ENCODE peak calls at places on chromosome 3, in nine cellular contexts. F is A549, U is K562, R is choroid plexus epithelial cell, S is mucosa of descending colon, Y is foreskin fibroblast, Q is GM10248, X is neural crest cell, J is uterus. T is an unnamed sample.

GRCh38 chr3:182911782-182912111 is 68.6 kb downstream of the DCUN1D1 start:
- DNase-seq in S (no peak), J (no peak), U (no peak), R (no peak), X (no peak), Q (no peak), F (no peak), Y (no peak), T (no peak)

GRCh38 chr3:160001850-160002623 is 13.4 kb downstream of the IL12A start:
- DNase-seq in Q (no peak), S (no peak), F (no peak), X (no peak), J (no peak), U (no peak), R (no peak), Y (no peak), T (no peak)

GRCh38 chr3:52021869-52022268 is 26.2 kb upstream of the RPL29 start:
- DNase-seq in Q (no peak), S (no peak), J (peak), F (no peak), U (peak), Y (no peak), X (no peak), R (no peak), T (peak)

GRCh38 chr3:15647629-15648167 is 46.2 kb downstream of the BTD start:
- DNase-seq in F (no peak), J (no peak), U (no peak), S (peak), R (peak), X (no peak), Y (peak), Q (peak), T (no peak)

GRCh38 chr3:154718058-154718457 is 288.1 kb upstream of the GPR149 start:
- DNase-seq in Q (no peak), J (no peak), X (no peak), U (no peak), Y (no peak), R (no peak), S (no peak), F (no peak), T (no peak)

GRCh38 chr3:173128633-173129032 is 12.4 kb downstream of the SPATA16 start:
- DNase-seq in J (no peak), R (no peak), X (no peak), Y (no peak), Q (no peak), U (no peak), F (no peak), S (no peak), T (no peak)

GRCh38 chr3:113698891-113699465 is 2.5 kb upstream of the USF3 start:
- DNase-seq in J (peak), U (peak), Y (peak), Q (peak), S (peak), F (no peak), X (no peak), R (peak), T (no peak)

GRCh38 chr3:172320468-172320867 is 127.8 kb downstream of the GHSR start:
- DNase-seq in S (no peak), J (no peak), R (no peak), Q (no peak), F (no peak), Y (no peak), U (no peak), X (no peak), T (no peak)

GRCh38 chr3:17204049-17204650 is 319.4 kb downstream of the PLCL2 start:
- DNase-seq in R (no peak), J (no peak), X (no peak), Q (no peak), Y (no peak), U (no peak), S (no peak), F (no peak), T (no peak)

GRCh38 chr3:97970929-97971460 is 1.2 kb downstream of the RIOX2 start:
- DNase-seq in Q (no peak), F (no peak), U (no peak), R (no peak), X (no peak), Y (no peak), S (no peak), J (no peak), T (no peak)

GRCh38 chr3:123394391-123395022 is 54.4 kb downstream of the ADCY5 start:
- DNase-seq in Q (no peak), R (no peak), J (no peak), Y (no peak), F (no peak), U (no peak), X (no peak), S (no peak), T (peak)

GRCh38 chr3:61617041-61617440 is 55.7 kb downstream of the PTPRG start:
- DNase-seq in J (no peak), F (no peak), Q (no peak), Y (peak), R (no peak), S (no peak), U (no peak), X (no peak), T (no peak)

GRCh38 chr3:175003590-175003989 is 144.5 kb downstream of the NAALADL2 start:
- DNase-seq in Q (no peak), U (no peak), F (no peak), S (no peak), R (no peak), X (no peak), J (no peak), Y (no peak), T (no peak)

GRCh38 chr3:122946185-122946584 is 81.4 kb downstream of the SEMA5B start:
- DNase-seq in U (no peak), Y (no peak), X (no peak), Q (no peak), F (no peak), S (no peak), J (no peak), R (no peak), T (no peak)

GRCh38 chr3:171982829-171983228 is 56.5 kb upstream of the FNDC3B start:
- DNase-seq in S (no peak), F (no peak), X (no peak), Y (peak), R (peak), U (no peak), J (no peak), Q (no peak), T (no peak)

GRCh38 chr3:101779808-101780366 is 876 bp downstream of the NXPE3 start:
- DNase-seq in U (peak), Y (peak), S (no peak), R (no peak), F (no peak), Q (no peak), J (no peak), X (no peak), T (no peak)

GRCh38 chr3:43379343-43379742 is 93.0 kb downstream of the SNRK start:
- DNase-seq in Y (peak), X (no peak), F (no peak), J (peak), S (no peak), R (peak), Q (no peak), U (no peak), T (no peak)

GRCh38 chr3:31636063-31636462 is 103.3 kb downstream of the STT3B start:
- DNase-seq in U (no peak), X (no peak), Y (peak), S (no peak), R (no peak), Q (no peak), F (no peak), J (no peak), T (no peak)

GRCh38 chr3:66098436-66098835 is 59.7 kb upstream of the MAGI1 start:
- DNase-seq in Q (no peak), X (no peak), J (no peak), Y (peak), R (peak), F (no peak), U (no peak), S (no peak), T (no peak)

GRCh38 chr3:109927161-109927560 is 589.8 kb upstream of the DPPA4 start:
- DNase-seq in Q (no peak), U (no peak), R (peak), Y (peak), J (no peak), X (no peak), S (no peak), F (peak), T (no peak)

GRCh38 chr3:123031051-123031450 is 3.5 kb upstream of the SEMA5B start:
- DNase-seq in J (no peak), S (no peak), U (no peak), F (no peak), Y (no peak), X (no peak), R (no peak), Q (no peak), T (no peak)

GRCh38 chr3:23239181-23240068 is 36.3 kb downstream of the UBE2E2 start:
- DNase-seq in S (no peak), F (no peak), R (no peak), X (no peak), Q (no peak), U (no peak), J (no peak), Y (no peak), T (no peak)

GRCh38 chr3:129974451-129975331 is at the start of gene TRH:
- DNase-seq in Q (no peak), J (no peak), F (no peak), X (peak), U (no peak), R (peak), Y (peak), S (no peak), T (no peak)

GRCh38 chr3:46997453-46998091 is 18.1 kb downstream of the NBEAL2 start:
- DNase-seq in U (no peak), Y (no peak), R (no peak), F (no peak), X (no peak), Q (no peak), J (no peak), S (no peak), T (peak)

GRCh38 chr3:31232049-31233040 is 300.4 kb upstream of the STT3B start:
- DNase-seq in S (no peak), J (no peak), F (no peak), X (no peak), U (no peak), Q (peak), R (no peak), Y (peak), T (no peak)

GRCh38 chr3:71984843-71985594 is 200.1 kb upstream of the PROK2 start:
- DNase-seq in X (no peak), Q (peak), S (no peak), R (no peak), F (no peak), U (no peak), J (no peak), Y (no peak), T (no peak)

GRCh38 chr3:47634996-47635395 is 56.3 kb upstream of the CSPG5 start:
- DNase-seq in F (no peak), R (no peak), Y (no peak), U (no peak), J (no peak), X (no peak), Q (no peak), S (no peak), T (no peak)

GRCh38 chr3:108673988-108674661 is 83.1 kb downstream of the RETNLB start:
- DNase-seq in U (no peak), X (no peak), J (no peak), Q (no peak), F (no peak), R (no peak), S (no peak), Y (no peak), T (no peak)

GRCh38 chr3:30313840-30314239 is 292.6 kb upstream of the TGFBR2 start:
- DNase-seq in F (no peak), U (no peak), J (no peak), R (no peak), Y (no peak), Q (no peak), S (no peak), X (no peak), T (no peak)

GRCh38 chr3:50412355-50412754 is 53.0 kb upstream of the TMEM115 start:
- DNase-seq in U (no peak), Q (no peak), J (no peak), F (no peak), Y (no peak), R (no peak), S (no peak), X (no peak), T (no peak)

GRCh38 chr3:125587039-125587664 is 8.1 kb downstream of the OSBPL11 start:
- DNase-seq in Q (no peak), F (no peak), S (no peak), R (no peak), Y (peak), J (no peak), X (no peak), U (no peak), T (no peak)

GRCh38 chr3:125585595-125586223 is 9.6 kb downstream of the OSBPL11 start:
- DNase-seq in Y (peak), S (peak), F (peak), R (peak), U (peak), X (peak), Q (peak), J (peak), T (peak)

DNA sequence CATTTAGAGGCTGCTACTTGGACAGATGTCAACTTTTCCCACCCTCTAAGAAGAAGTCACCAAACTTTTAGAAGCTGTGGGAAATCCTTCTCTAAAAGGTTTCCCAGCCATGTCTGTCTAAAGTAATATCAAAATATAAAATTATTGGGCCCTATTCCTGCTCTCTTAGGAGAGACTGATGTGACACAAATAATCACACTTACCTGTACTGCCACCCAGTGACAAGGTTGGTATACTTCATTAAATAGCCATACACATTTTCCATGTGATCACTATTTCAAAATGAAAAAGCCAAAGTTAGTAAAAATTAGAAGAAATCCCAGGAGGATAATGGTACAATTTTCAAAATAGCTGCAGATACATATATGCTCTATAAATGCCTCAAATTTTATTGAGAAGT is 12.6 kb downstream of the OSBPL11 start:
- DNase-seq in F (no peak), S (no peak), Y (no peak), J (no peak), Q (peak), U (peak), X (no peak), R (peak), T (no peak)
- TF ChIP-seq CTCF in F (no peak), S (no peak), Y (no peak), J (no peak), Q (peak), U (no peak), X (no peak), R (peak), T (no peak)

GRCh38 chr3:184248454-184249411 is at the start of gene ALG3:
- DNase-seq in Y (peak), J (peak), U (peak), S (peak), R (peak), F (peak), Q (peak), X (peak), T (peak)
- TF ChIP-seq CTCF in Y (no peak), J (no peak), U (no peak), S (no peak), R (no peak), F (no peak), Q (no peak), X (no peak), T (no peak)

DNA sequence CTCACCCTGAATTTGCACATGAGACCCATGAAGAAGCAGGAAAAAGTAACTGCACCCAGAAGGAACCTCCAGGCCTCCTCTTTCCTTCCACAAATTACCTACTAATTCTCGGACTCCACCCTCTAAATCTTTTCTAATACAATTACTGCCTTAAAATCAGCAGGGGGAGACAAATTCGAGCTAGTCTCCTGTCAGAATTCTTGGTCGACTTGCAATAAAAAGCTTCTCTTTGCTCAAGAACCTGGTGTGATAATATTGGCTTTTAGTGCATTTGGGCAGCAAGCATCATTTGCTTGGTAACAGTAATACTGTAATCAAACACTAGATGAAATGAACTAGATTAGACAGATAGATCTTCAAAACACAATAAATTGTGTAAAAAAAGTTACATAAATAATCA is 281.9 kb downstream of the RAP2B start:
- DNase-seq in J (no peak), Y (peak), U (peak), S (no peak), X (no peak), Q (no peak), R (peak), F (peak), T (no peak)
- TF ChIP-seq CTCF in J (no peak), Y (no peak), U (no peak), S (no peak), X (peak), Q (no peak), R (peak), F (no peak), T (no peak)

DNA sequence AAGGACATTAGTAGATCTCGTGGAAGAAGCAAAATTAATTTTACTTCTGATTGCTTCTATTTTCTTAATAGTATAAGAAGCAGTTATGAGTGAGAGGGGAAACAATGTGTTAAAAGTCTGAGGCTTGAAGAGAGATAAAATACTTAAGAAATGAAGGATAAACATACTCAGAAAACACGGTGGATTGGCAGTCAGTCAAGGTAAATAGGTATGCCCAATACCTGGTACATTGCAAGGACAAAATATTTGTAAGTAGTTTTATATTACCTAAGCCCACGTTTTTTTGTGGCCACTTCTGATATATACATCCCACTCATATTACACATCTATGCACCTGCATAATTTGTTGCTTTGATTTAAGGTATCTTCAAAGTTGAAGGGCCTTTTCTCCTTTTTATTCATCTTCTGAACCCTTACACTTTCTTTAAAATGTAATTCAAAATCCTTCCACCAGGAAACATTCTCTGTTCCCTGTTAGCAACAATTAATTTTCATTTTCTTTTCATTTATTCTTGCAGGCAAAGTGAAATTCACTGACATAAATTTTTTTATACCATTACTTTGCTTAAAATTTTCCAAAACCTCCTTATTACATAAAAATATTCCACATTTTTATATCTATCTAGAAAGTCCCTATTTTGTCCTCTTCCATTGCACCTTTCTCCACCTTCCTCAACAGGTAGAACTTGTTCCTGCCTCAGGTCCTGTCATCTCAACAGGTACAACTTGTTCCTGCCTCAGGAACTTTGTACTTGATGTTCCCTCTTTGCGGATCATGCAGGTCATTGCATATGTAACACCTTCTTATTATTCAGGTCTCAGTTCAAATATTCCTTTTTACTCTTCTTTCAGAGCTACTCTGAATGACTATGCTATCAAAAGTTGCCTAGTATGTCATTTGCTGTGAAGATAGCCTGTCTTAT is 755.7 kb upstream of the ALCAM start:
- DNase-seq in R (no peak), J (no peak), Y (peak), F (no peak), Q (no peak), X (no peak), S (no peak), U (no peak), T (no peak)
- TF ChIP-seq CTCF in R (no peak), J (no peak), Y (no peak), F (no peak), Q (no peak), X (peak), S (no peak), U (no peak), T (no peak)

GRCh38 chr3:136547293-136547692 is 204.9 kb downstream of the STAG1 start:
- DNase-seq in Q (no peak), X (no peak), R (peak), Y (peak), S (no peak), U (no peak), F (no peak), J (no peak), T (no peak)

GRCh38 chr3:136546718-136547117 is 205.5 kb downstream of the STAG1 start:
- DNase-seq in X (no peak), Q (no peak), U (peak), Y (no peak), J (no peak), S (no peak), R (peak), F (peak), T (no peak)

GRCh38 chr3:136544532-136544931 is 207.6 kb downstream of the STAG1 start:
- DNase-seq in Q (no peak), S (no peak), R (peak), X (no peak), Y (peak), J (no peak), F (no peak), U (no peak), T (no peak)

GRCh38 chr3:136543385-136543784 is 208.8 kb downstream of the STAG1 start:
- DNase-seq in R (peak), F (no peak), U (no peak), Q (no peak), X (no peak), S (no peak), Y (peak), J (no peak), T (no peak)

DNA sequence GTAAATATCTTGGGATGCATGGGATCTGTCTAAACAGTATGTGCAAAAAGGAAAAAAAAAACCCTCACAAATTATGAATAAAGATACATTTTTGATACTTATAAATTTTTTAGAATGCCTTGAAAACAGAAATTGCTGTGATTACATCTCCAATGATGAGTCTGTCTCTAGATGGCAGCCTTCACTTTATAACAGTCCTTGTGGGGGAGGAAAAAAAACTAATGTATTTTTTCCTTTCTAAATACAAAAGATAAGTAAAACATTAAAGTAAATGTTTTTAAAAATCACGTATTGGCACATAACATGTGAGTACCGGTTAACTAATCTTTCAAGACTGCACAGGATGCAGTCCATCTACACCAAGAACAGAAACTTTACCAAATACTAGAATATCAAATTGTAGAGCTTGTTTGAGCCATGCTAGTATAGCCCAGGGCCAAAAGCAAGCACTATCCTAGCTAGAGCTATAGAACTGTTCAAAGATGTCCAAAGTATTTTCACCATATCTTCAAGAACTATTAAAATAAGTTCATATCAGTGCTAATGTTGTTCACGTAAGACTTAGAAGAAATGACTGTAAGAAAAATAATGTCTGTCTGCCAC is 206.4 kb downstream of the STAG1 start:
- DNase-seq in Q (no peak), S (no peak), F (peak), Y (peak), R (peak), U (peak), X (no peak), J (no peak), T (no peak)
- TF ChIP-seq CTCF in Q (peak), S (no peak), F (peak), Y (peak), R (peak), U (peak), X (no peak), J (no peak), T (peak)

GRCh38 chr3:63964287-63965073 is 52.3 kb upstream of the SCAANT1 start:
- DNase-seq in X (no peak), F (no peak), U (no peak), Q (no peak), R (no peak), S (no peak), Y (no peak), J (no peak), T (no peak)
- TF ChIP-seq CTCF in X (no peak), F (no peak), U (no peak), Q (no peak), R (no peak), S (no peak), Y (no peak), J (no peak), T (no peak)

GRCh38 chr3:128369881-128370642 is 96.6 kb downstream of the DNAJB8 start:
- DNase-seq in R (no peak), U (no peak), Y (no peak), F (no peak), Q (no peak), X (no peak), S (no peak), J (no peak), T (peak)
- TF ChIP-seq CTCF in R (no peak), U (no peak), Y (no peak), F (no peak), Q (no peak), X (no peak), S (no peak), J (no peak), T (peak)

GRCh38 chr3:74529145-74529544 is 85.3 kb downstream of the CNTN3 start:
- DNase-seq in Y (no peak), F (no peak), S (no peak), X (no peak), U (no peak), J (no peak), Q (no peak), R (no peak), T (no peak)
- TF ChIP-seq CTCF in Y (no peak), F (no peak), S (no peak), X (no peak), U (no peak), J (no peak), Q (no peak), R (no peak), T (no peak)